ENCODE peak calls at places on chromosomes 4 and X, in ten cellular contexts. N is smooth muscle cell of the brain vasculature; X is astrocyte; J is lung; G is CD8-positive, alpha-beta memory T cell; B is HFF-Myc; D is activated T-helper 9 cell treated with anti-CD3 and anti-CD28 coated beads, Interleukin-2, amount 50 U/mL, for 16 hours; L is prostate gland; T is hepatic stellate cell; R is AG04450. U is an unnamed sample.

GRCh38 chr4:86840858-86841257 is 8.3 kb downstream of the SLC10A6 start:
- DNase-seq in N (no peak), X (peak), J (no peak), G (no peak), B (no peak), D (no peak), L (no peak), T (no peak), R (no peak), U (no peak)

GRCh38 chr4:108113229-108113628 is 55.5 kb downstream of the LEF1 start:
- DNase-seq in N (no peak), X (no peak), J (no peak), G (no peak), B (no peak), D (no peak), L (no peak), T (no peak), R (no peak), U (no peak)

GRCh38 chrX:69562904-69563568 is 52.9 kb upstream of the EDA start:
- DNase-seq in N (no peak), X (no peak), J (no peak), G (no peak), B (no peak), D (no peak), L (no peak), T (no peak), R (no peak), U (no peak)

GRCh38 chrX:72125331-72126047 is 6.2 kb downstream of the RTL5 start:
- DNase-seq in N (no peak), X (no peak), J (no peak), G (no peak), B (no peak), D (no peak), L (no peak), T (no peak), R (no peak), U (no peak)

GRCh38 chrX:130166503-130166777 is 799 bp upstream of the AIFM1 start:
- DNase-seq in N (no peak), X (no peak), J (no peak), G (no peak), B (no peak), D (no peak), L (no peak), T (no peak), R (no peak), U (no peak)

GRCh38 chr4:2441393-2442174 is 22.8 kb downstream of the CFAP99 start:
- DNase-seq in N (no peak), X (peak), J (peak), G (peak), B (peak), D (peak), L (no peak), T (peak), R (no peak), U (peak)

GRCh38 chr4:112951362-112951962 is 98.0 kb upstream of the ANK2 start:
- DNase-seq in N (no peak), X (peak), J (no peak), G (no peak), B (no peak), D (no peak), L (no peak), T (no peak), R (no peak), U (no peak)

GRCh38 chr4:2322227-2322626 is 60.3 kb upstream of the MXD4 start:
- DNase-seq in N (no peak), X (no peak), J (peak), G (no peak), B (no peak), D (no peak), L (no peak), T (no peak), R (no peak), U (no peak)

GRCh38 chr4:87882321-87882720 is 49.6 kb downstream of the MEPE start:
- DNase-seq in N (no peak), X (peak), J (no peak), G (no peak), B (no peak), D (no peak), L (no peak), T (no peak), R (no peak), U (no peak)

GRCh38 chrX:153551135-153551534 is 33.7 kb downstream of the ATP2B3 start:
- DNase-seq in N (no peak), X (no peak), J (no peak), G (no peak), B (no peak), D (no peak), L (no peak), T (no peak), R (no peak), U (no peak)

GRCh38 chrX:11888421-11888820 is 130.4 kb downstream of the MSL3 start:
- DNase-seq in N (no peak), X (no peak), J (no peak), G (no peak), B (no peak), D (no peak), L (no peak), T (no peak), R (no peak), U (no peak)

GRCh38 chrX:112913807-112914206 is 73.2 kb upstream of the AMOT start:
- DNase-seq in N (no peak), X (no peak), J (no peak), G (no peak), B (no peak), D (no peak), L (no peak), T (no peak), R (no peak), U (no peak)

GRCh38 chr4:123023647-123024046 is 101.2 kb upstream of the NUDT6 start:
- DNase-seq in N (no peak), X (no peak), J (no peak), G (no peak), B (no peak), D (no peak), L (no peak), T (no peak), R (no peak), U (no peak)

GRCh38 chrX:8731579-8732395 is at the start of gene ANOS1:
- DNase-seq in N (no peak), X (peak), J (peak), G (no peak), B (no peak), D (no peak), L (peak), T (peak), R (no peak), U (peak)

GRCh38 chr4:61175495-61175894 is 24.6 kb upstream of the ADGRL3 start:
- DNase-seq in N (no peak), X (no peak), J (no peak), G (no peak), B (no peak), D (no peak), L (no peak), T (no peak), R (no peak), U (no peak)

GRCh38 chr4:25767877-25768475 is 94.8 kb downstream of the SEL1L3 start:
- DNase-seq in N (peak), X (peak), J (peak), G (no peak), B (peak), D (no peak), L (peak), T (peak), R (peak), U (no peak)

GRCh38 chrX:40871385-40872082 is 136.2 kb upstream of the MED14 start:
- DNase-seq in N (no peak), X (peak), J (no peak), G (no peak), B (no peak), D (no peak), L (no peak), T (no peak), R (no peak), U (no peak)

GRCh38 chr4:2436301-2436700 is 17.5 kb downstream of the CFAP99 start:
- DNase-seq in N (no peak), X (no peak), J (no peak), G (no peak), B (no peak), D (no peak), L (no peak), T (no peak), R (no peak), U (no peak)

GRCh38 chr4:113452868-113453620 is 308.5 kb downstream of the CAMK2D start:
- DNase-seq in N (no peak), X (peak), J (no peak), G (no peak), B (no peak), D (no peak), L (no peak), T (no peak), R (no peak), U (no peak)

GRCh38 chrX:49072712-49073095 is 1.1 kb downstream of the PRAF2 start:
- DNase-seq in N (no peak), X (no peak), J (no peak), G (no peak), B (no peak), D (no peak), L (no peak), T (no peak), R (no peak), U (no peak)

GRCh38 chr4:177001271-177002175 is 208.8 kb upstream of the VEGFC start:
- DNase-seq in N (no peak), X (peak), J (no peak), G (no peak), B (no peak), D (no peak), L (no peak), T (no peak), R (no peak), U (no peak)

GRCh38 chrX:12685541-12685940 is 105.7 kb upstream of the PRPS2 start:
- DNase-seq in N (no peak), X (no peak), J (no peak), G (no peak), B (no peak), D (no peak), L (no peak), T (no peak), R (no peak), U (no peak)

U was measured in H1.